ENCODE peak calls at places on chromosomes 16 and 17, in seven cellular contexts. X, R, Z, Y, C, M and Q are unnamed samples.

GRCh38 chr16:50841081-50841886 is 99.4 kb downstream of the CYLD start:
- DNase-seq in X (no peak), R (no peak), Z (no peak), Y (no peak), C (no peak), M (no peak), Q (no peak)

GRCh38 chr17:67022451-67022810 is 21.9 kb upstream of the CACNG1 start:
- DNase-seq in X (no peak), R (no peak), Z (no peak), Y (no peak), C (no peak), M (no peak), Q (no peak)

GRCh38 chr17:65101371-65101770 is 35.8 kb upstream of the RGS9 start:
- DNase-seq in X (no peak), R (no peak), Z (peak), Y (no peak), C (no peak), M (no peak), Q (no peak)

GRCh38 chr17:40905370-40905769 is 20.3 kb upstream of the KRT20 start:
- DNase-seq in X (no peak), R (no peak), Z (no peak), Y (no peak), C (no peak), M (no peak), Q (no peak)

GRCh38 chr17:8016632-8017424 is 14.4 kb downstream of the GUCY2D start:
- DNase-seq in X (no peak), R (no peak), Z (peak), Y (no peak), C (no peak), M (no peak), Q (peak)

GRCh38 chr17:75238684-75239191 is 22.7 kb downstream of the GGA3 start:
- DNase-seq in X (peak), R (no peak), Z (no peak), Y (no peak), C (peak), M (peak), Q (no peak)

GRCh38 chr17:42989146-42989545 is 8.8 kb downstream of the RUNDC1 start:
- DNase-seq in X (no peak), R (no peak), Z (no peak), Y (no peak), C (no peak), M (no peak), Q (no peak)

GRCh38 chr16:4217246-4218131 is 24.4 kb downstream of the SRL start:
- DNase-seq in X (peak), R (no peak), Z (no peak), Y (no peak), C (peak), M (peak), Q (no peak)

GRCh38 chr16:31420037-31420436 is 8.1 kb downstream of the COX6A2 start:
- DNase-seq in X (no peak), R (no peak), Z (no peak), Y (no peak), C (no peak), M (no peak), Q (no peak)

GRCh38 chr16:19071811-19072777 is 4.7 kb downstream of the COQ7 start:
- DNase-seq in X (peak), R (no peak), Z (no peak), Y (no peak), C (peak), M (peak), Q (no peak)

GRCh38 chr16:1745900-1746692 is 25.2 kb downstream of the NME3 start:
- DNase-seq in X (no peak), R (no peak), Z (no peak), Y (no peak), C (no peak), M (no peak), Q (no peak)

GRCh38 chr16:1746693-1747195 is 24.6 kb downstream of the NME3 start:
- DNase-seq in X (no peak), R (no peak), Z (no peak), Y (no peak), C (no peak), M (no peak), Q (no peak)

GRCh38 chr16:1744338-1744840 is 27.0 kb downstream of the NME3 start:
- DNase-seq in X (no peak), R (no peak), Z (no peak), Y (no peak), C (no peak), M (no peak), Q (no peak)

GRCh38 chr16:1743376-1744337 is 27.7 kb downstream of the NME3 start:
- DNase-seq in X (no peak), R (no peak), Z (no peak), Y (no peak), C (no peak), M (no peak), Q (no peak)

DNA sequence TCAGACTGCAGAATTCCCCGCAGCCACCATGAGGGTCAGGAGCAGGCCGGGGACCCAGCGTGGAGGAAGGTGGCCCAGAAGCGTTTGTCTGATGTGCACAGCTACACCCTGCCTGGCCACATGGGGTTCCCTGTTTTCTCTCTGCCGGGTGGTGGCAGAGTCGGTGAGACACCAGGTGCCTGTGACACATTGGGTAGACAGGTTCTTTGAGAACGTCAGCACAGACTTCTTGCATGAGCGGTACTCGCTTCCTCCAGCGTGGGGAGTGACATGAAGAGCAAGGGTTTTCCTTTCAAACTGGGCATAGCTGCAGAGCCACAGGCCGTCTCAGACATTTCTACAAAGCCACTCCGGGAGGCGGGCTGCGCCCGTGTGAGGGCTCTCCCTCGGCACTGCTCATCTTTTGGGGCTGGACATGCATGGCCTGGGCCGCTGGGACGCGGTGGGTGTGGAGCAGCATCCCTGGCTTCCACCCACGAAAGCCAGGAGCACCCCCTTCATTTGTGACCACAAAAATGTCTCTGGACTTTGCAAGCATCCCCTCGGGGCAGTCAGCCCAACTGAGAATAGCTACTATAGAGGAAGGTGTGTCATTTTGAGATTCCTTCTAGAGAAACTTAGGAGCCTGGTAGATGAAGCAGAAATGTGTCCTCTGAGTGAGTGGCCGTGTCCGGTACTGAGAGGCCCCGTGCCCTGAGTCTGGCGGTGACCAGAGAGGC is 26.0 kb downstream of the NME3 start:
- DNase-seq in X (no peak), R (no peak), Z (no peak), Y (no peak), C (no peak), M (no peak), Q (no peak)
- TF ChIP-seq CTCF in X (no peak), R (no peak), Z (no peak), Y (no peak), C (no peak), M (no peak), Q (no peak)

DNA sequence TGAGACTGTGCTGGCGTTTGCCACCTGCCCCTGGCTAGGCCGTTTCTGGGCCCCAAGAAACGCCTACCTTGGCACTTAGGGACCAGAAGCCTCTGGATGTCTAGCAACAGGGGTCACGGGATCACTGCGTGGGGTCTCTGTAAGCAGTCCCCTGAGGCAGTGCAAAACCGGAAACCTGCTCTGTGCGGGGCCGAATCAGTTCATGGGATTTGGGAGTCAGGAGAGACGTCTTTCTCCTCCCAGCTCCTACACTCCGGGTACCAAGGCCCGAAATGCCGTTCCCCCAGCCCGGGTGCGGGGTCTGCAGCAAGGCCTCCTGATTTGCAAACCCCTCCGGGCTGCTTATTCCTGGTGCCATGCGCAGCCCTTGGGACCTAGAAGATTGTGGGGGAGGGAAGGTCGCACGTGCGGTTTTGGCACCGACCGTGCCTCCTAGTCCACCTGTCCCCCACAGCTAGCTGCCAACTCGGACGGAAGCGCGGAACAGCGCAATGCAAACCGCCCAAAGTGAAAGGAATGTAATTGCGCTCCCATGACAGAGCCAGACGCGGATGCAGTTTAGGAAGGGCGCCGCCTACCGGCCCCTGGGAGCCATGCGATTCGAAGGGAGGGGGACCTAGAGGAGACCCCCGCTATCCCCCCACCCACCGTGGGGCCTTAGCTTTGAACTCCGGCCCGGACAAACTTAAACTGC is 6.5 kb downstream of the IRX5 start:
- DNase-seq in X (peak), R (no peak), Z (no peak), Y (no peak), C (no peak), M (peak), Q (no peak)
- H3K4me3 ChIP-seq in X (peak), R (peak), Z (no peak), Y (peak), C (peak), M (peak), Q (peak)

DNA sequence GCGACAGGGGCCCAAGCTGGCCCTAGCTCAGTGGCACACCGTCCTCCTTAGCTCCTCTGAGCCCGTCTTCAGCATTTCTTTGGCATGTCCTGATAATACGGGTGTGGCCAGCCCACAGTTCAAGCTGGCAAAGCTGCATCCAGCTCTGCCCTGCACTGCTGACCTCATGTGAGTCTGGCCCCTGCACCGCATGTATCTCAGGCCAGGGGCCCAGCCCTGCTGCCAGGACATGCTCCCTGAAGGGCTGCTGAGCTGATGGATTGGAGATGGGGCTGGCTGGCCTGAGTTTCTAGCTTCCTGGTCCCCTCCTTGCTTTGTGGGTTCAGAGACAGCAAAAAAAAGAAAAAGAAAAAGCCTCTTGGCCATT is 2.4 kb downstream of the DOC2B start:
- DNase-seq in X (peak), R (no peak), Z (no peak), Y (no peak), C (no peak), M (no peak), Q (no peak)
- H3K27ac ChIP-seq in X (no peak), R (peak), Z (no peak), Y (no peak), C (no peak), M (peak), Q (no peak)

GRCh38 chr17:32264140-32264799 is 1.4 kb upstream of the RHBDL3 start:
- DNase-seq in X (no peak), R (no peak), Z (no peak), Y (no peak), C (no peak), M (no peak), Q (no peak)
- TF ChIP-seq CTCF in X (no peak), R (no peak), Z (no peak), Y (no peak), C (no peak), M (no peak), Q (no peak)